ENCODE peak calls at places on chromosomes 5 and 9, in nine cellular contexts. Y, U, T, H, S, M, L, I and Z are unnamed samples.

GRCh38 chr5:143576721-143577484 is 173.4 kb upstream of the NR3C1 start:
- DNase-seq in H (no peak), T (no peak), U (peak), M (no peak), S (no peak), L (no peak), Y (peak), I (peak), Z (no peak)

GRCh38 chr5:125190232-125191051 is 444.0 kb upstream of the ZNF608 start:
- DNase-seq in U (peak), H (no peak), S (no peak), Y (no peak), T (no peak), I (peak), L (no peak), M (no peak), Z (no peak)

GRCh38 chr5:176388003-176388340 is 426 bp downstream of the NOP16 start:
- DNase-seq in H (no peak), S (no peak), Y (no peak), M (no peak), T (no peak), L (no peak), I (peak), U (peak), Z (peak)

GRCh38 chr9:121297414-121297813 is 29.5 kb downstream of the GSN start:
- DNase-seq in M (no peak), H (no peak), Y (no peak), U (no peak), S (no peak), T (no peak), I (no peak), L (no peak), Z (no peak)

GRCh38 chr5:178467261-178468195 is 122.7 kb downstream of the COL23A1 start:
- DNase-seq in T (no peak), M (no peak), Y (no peak), I (peak), U (peak), L (no peak), S (no peak), H (no peak), Z (no peak)

GRCh38 chr5:28648108-28648507 is 1609.7 kb upstream of the CDH9 start:
- DNase-seq in T (no peak), Y (no peak), S (no peak), M (no peak), I (no peak), H (no peak), U (no peak), L (no peak), Z (peak)

GRCh38 chr5:160379485-160379884 is 9.1 kb upstream of the C1QTNF2 start:
- DNase-seq in U (no peak), S (no peak), L (no peak), H (no peak), I (no peak), T (no peak), Y (no peak), M (no peak), Z (no peak)

GRCh38 chr5:149358294-149358651 is 427 bp downstream of the PCYOX1L start:
- DNase-seq in T (peak), U (peak), H (no peak), M (no peak), S (peak), L (no peak), Y (no peak), I (no peak), Z (no peak)

GRCh38 chr9:129938291-129938979 is 103.2 kb downstream of the USP20 start:
- DNase-seq in L (no peak), Y (peak), U (peak), I (peak), M (no peak), S (no peak), H (no peak), T (no peak), Z (no peak)

GRCh38 chr9:68560131-68560844 is 19.6 kb upstream of the TMEM252 start:
- DNase-seq in M (no peak), U (peak), S (peak), L (no peak), T (no peak), Y (no peak), H (peak), I (peak), Z (no peak)

GRCh38 chr9:97046228-97046627 is 7.3 kb upstream of the CTSV start:
- DNase-seq in M (no peak), U (peak), T (peak), Y (no peak), L (no peak), S (no peak), I (peak), H (no peak), Z (no peak)

GRCh38 chr9:34375901-34376595 is 650 bp downstream of the MYORG start:
- DNase-seq in H (no peak), Y (no peak), U (no peak), T (peak), L (peak), S (peak), M (no peak), I (no peak), Z (peak)

GRCh38 chr5:9947944-9948343 is 301.7 kb downstream of the ATPSCKMT start:
- DNase-seq in S (no peak), M (no peak), Y (no peak), I (peak), U (no peak), L (no peak), T (no peak), H (no peak), Z (no peak)

GRCh38 chr9:134620751-134621557 is 20.6 kb upstream of the COL5A1 start:
- DNase-seq in S (no peak), M (no peak), I (no peak), U (no peak), T (no peak), Y (no peak), L (no peak), H (no peak), Z (no peak)

GRCh38 chr9:132439153-132439552 is 29.1 kb downstream of the CFAP77 start:
- DNase-seq in L (no peak), U (no peak), S (no peak), I (no peak), Y (no peak), M (no peak), H (no peak), T (no peak), Z (no peak)

GRCh38 chr5:15026011-15026481 is 154.5 kb upstream of the ANKH start:
- DNase-seq in U (peak), S (no peak), Y (no peak), T (no peak), H (no peak), L (no peak), I (peak), M (no peak), Z (peak)

GRCh38 chr5:151236888-151237287 is 13.0 kb upstream of the CCDC69 start:
- DNase-seq in H (no peak), I (no peak), M (no peak), Y (no peak), U (no peak), T (no peak), S (no peak), L (no peak), Z (no peak)

GRCh38 chr5:82149434-82149833 is 128.7 kb downstream of the RPS23 start:
- DNase-seq in M (no peak), Y (no peak), U (no peak), H (no peak), S (no peak), L (no peak), I (no peak), T (no peak), Z (no peak)

GRCh38 chr5:176134529-176135223 is 103.5 kb upstream of the SIMC1 start:
- DNase-seq in U (no peak), Y (no peak), S (no peak), I (no peak), H (no peak), L (no peak), M (no peak), T (no peak), Z (no peak)

GRCh38 chr9:34377402-34377741 is 674 bp upstream of the MYORG start:
- DNase-seq in H (no peak), U (no peak), Y (no peak), S (no peak), T (no peak), M (no peak), I (no peak), L (no peak), Z (peak)

GRCh38 chr9:103941104-103941503 is 153.0 kb upstream of the SMC2 start:
- DNase-seq in M (no peak), U (no peak), Y (no peak), H (no peak), I (no peak), T (no peak), L (no peak), S (no peak), Z (no peak)

GRCh38 chr9:71648453-71648852 is 119.9 kb downstream of the CEMIP2 start:
- DNase-seq in Y (no peak), U (no peak), L (no peak), T (no peak), I (no peak), M (no peak), H (no peak), S (no peak), Z (no peak)

GRCh38 chr5:66739923-66740322 is 143.7 kb downstream of the MAST4 start:
- DNase-seq in U (no peak), S (no peak), L (no peak), Y (no peak), M (no peak), I (no peak), H (no peak), T (no peak), Z (no peak)